ENCODE peak calls at places on chromosomes 5 and 9, in seven cellular contexts. H, D, V, L, Q, Y and E are unnamed samples.

GRCh38 chr5:112084149-112084548 is 327.2 kb upstream of the NREP start:
- DNase-seq in D (no peak), H (no peak), Q (no peak), V (no peak), L (no peak), Y (peak; percentile 94), E (no peak)

GRCh38 chr5:11251242-11251641 is 490.2 kb upstream of the DAP start:
- DNase-seq in V (no peak), Q (no peak), D (peak; percentile 98), H (peak; percentile 26), Y (peak; percentile 21), L (no peak), E (peak; percentile 17)

GRCh38 chr5:173472164-173472563 is 143.9 kb upstream of the STC2 start:
- DNase-seq in L (peak; percentile 86), H (peak; percentile 96), Y (peak; percentile 99), V (no peak), D (peak; percentile 99), Q (no peak), E (peak; percentile 94)

GRCh38 chr9:17760250-17760649 is 181.4 kb downstream of the SH3GL2 start:
- DNase-seq in V (no peak), D (no peak), Y (no peak), Q (no peak), H (no peak), L (no peak), E (no peak)

GRCh38 chr5:107979272-107979671 is 308.5 kb upstream of the EFNA5 start:
- DNase-seq in H (peak; percentile 24), D (no peak), Q (no peak), L (no peak), V (no peak), Y (peak; percentile 14), E (no peak)

GRCh38 chr9:133812077-133812868 is 74.1 kb upstream of the SARDH start:
- DNase-seq in Y (no peak), Q (no peak), L (no peak), H (no peak), D (no peak), V (no peak), E (no peak)

GRCh38 chr5:4205408-4205807 is 609.8 kb downstream of the IRX1 start:
- DNase-seq in H (peak; percentile 4), V (no peak), Q (no peak), Y (no peak), D (no peak), L (no peak), E (peak; percentile 4)

GRCh38 chr5:179381691-179382090 is 36.4 kb upstream of the ADAMTS2 start:
- DNase-seq in Y (no peak), H (no peak), Q (no peak), V (no peak), L (peak; percentile 34), D (no peak), E (no peak)

GRCh38 chr5:174617285-174617684 is 107.1 kb upstream of the MSX2 start:
- DNase-seq in L (no peak), Y (no peak), V (no peak), D (no peak), H (no peak), Q (no peak), E (no peak)

GRCh38 chr5:147763791-147764525 is 18.6 kb downstream of the JAKMIP2 start:
- DNase-seq in H (peak; percentile 29), V (no peak), L (peak; percentile 59), Y (peak; percentile 7), Q (no peak), D (peak; percentile 40), E (peak; percentile 41)

GRCh38 chr5:69007726-69008368 is 86.0 kb upstream of the SLC30A5 start:
- DNase-seq in Y (peak; percentile 30), L (peak; percentile 53), V (peak; percentile 44), Q (peak; percentile 63), D (peak; percentile 78), H (peak; percentile 53), E (peak; percentile 72)

GRCh38 chr5:10564838-10565784 is 1.2 kb downstream of the ANKRD33B start:
- DNase-seq in V (no peak), Y (no peak), Q (no peak), D (no peak), H (peak; percentile 47), L (no peak), E (peak; percentile 59)

GRCh38 chr5:156394642-156395393 is 67.9 kb downstream of the SGCD start:
- DNase-seq in H (no peak), Y (peak; percentile 33), Q (no peak), L (no peak), V (no peak), D (no peak), E (no peak)

GRCh38 chr5:36876965-36877666 is 547 bp downstream of the NIPBL start:
- DNase-seq in D (peak; percentile 48), Q (no peak), Y (peak; percentile 56), L (peak; percentile 65), V (peak; percentile 73), H (peak; percentile 85), E (peak; percentile 81)

GRCh38 chr5:141680751-141681201 is 1.3 kb downstream of the ARAP3 start:
- DNase-seq in Y (peak; percentile 41), L (peak; percentile 89), Q (peak; percentile 84), V (no peak), H (no peak), D (peak; percentile 52), E (peak; percentile 20)

GRCh38 chr5:66306105-66306843 is 162.2 kb downstream of the SREK1 start:
- DNase-seq in V (peak; percentile 46), Y (peak; percentile 63), Q (peak; percentile 43), D (peak; percentile 57), H (peak; percentile 85), L (peak; percentile 55), E (peak; percentile 85)

GRCh38 chr5:115838885-115839518 is 2.4 kb downstream of the ATG12 start:
- DNase-seq in Q (no peak), L (no peak), V (no peak), D (peak; percentile 68), Y (peak; percentile 53), H (peak; percentile 69), E (peak; percentile 86)

GRCh38 chr9:126248680-126249079 is 77.9 kb upstream of the MVB12B start:
- DNase-seq in H (peak; percentile 87), L (no peak), D (peak; percentile 81), V (no peak), Q (no peak), Y (peak; percentile 91), E (peak; percentile 46)

GRCh38 chr5:80967500-80968181 is 7.5 kb downstream of the RASGRF2 start:
- DNase-seq in V (peak; percentile 63), H (peak; percentile 62), Q (no peak), D (peak; percentile 85), Y (peak; percentile 93), L (peak; percentile 57), E (peak; percentile 67)

GRCh38 chr9:16459421-16460148 is 410.9 kb downstream of the BNC2 start:
- DNase-seq in H (no peak), D (no peak), V (no peak), Q (no peak), L (no peak), Y (peak; percentile 23), E (no peak)

GRCh38 chr9:21031091-21031817 is at the start of gene HACD4:
- DNase-seq in H (peak; percentile 72), V (peak; percentile 67), D (no peak), Q (no peak), Y (peak; percentile 12), L (peak; percentile 41), E (peak; percentile 67)

GRCh38 chr5:56350595-56351170 is 117.6 kb upstream of the ANKRD55 start:
- DNase-seq in H (peak; percentile 90), Y (peak; percentile 96), L (peak; percentile 94), V (peak; percentile 64), Q (peak; percentile 16), D (peak; percentile 89), E (peak; percentile 68)

DNA sequence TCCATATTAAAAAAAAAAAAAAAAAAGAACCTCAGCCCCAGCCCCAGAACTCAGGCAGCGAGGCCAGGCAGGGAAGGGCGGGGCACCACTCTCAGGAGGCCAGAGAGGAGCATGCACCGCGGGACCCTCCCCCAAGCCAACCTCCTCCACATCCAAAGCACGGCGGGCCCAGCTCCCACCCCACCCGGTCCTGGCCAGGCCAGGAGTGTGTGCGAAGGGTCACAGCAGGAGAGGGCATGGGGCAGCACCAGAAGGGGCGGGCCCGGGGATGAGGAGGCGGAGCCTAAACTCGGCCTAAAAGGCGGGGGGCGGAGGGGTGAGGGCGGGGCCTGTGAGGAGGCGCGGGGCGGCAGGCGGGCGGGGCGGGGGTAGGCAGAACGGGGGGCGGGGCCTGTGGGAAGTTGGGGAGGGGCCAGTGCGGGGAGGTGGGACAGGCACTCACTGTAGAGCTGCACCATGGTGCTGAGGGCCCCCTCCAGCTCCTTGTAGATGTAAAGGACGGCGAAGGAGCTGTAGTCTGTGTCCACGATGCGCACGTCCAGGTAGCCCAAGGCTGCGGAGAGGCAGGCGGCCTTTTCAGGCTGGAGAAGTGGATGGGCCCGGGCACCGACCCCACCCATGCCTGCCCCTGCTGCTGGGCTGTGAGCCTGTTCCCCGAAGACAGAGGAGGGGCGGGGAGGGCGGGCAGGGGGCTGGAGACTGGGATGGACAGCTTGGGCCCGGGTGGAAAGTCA is 1.2 kb downstream of the LCN15 start:
- DNase-seq in D (peak; percentile 18), Q (peak; percentile 95), V (peak; percentile 54), Y (no peak), L (peak; percentile 58), H (peak; percentile 40), E (peak; percentile 35)
- H3K4me1 ChIP-seq in D (peaks cover 3% of the 10 kb centered on the region), Q (peaks cover 46% of the 10 kb centered on the region), V (no peaks in the 10 kb centered on the region), Y (no peaks in the 10 kb centered on the region), L (no peaks in the 10 kb centered on the region), H (no peaks in the 10 kb centered on the region), E (no peaks in the 10 kb centered on the region)

DNA sequence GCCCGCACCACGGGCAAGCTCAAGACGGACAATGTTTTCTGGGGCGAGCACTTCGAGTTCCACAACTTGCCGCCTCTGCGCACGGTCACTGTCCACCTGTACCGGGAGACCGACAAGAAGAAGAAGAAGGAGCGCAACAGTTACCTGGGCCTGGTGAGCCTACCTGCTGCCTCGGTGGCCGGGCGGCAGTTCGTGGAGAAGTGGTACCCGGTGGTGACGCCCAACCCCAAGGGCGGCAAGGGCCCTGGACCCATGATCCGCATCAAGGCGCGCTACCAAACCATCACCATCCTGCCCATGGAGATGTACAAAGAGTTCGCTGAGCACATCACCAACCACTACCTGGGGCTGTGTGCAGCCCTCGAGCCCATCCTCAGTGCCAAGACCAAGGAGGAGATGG is 108.6 kb downstream of the DAB2IP start:
- DNase-seq in D (no peak), H (no peak), Q (no peak), V (no peak), L (no peak), Y (no peak), E (no peak)
- H3K36me3 ChIP-seq in D (no peaks in the 10 kb centered on the region), H (no peaks in the 10 kb centered on the region), Q (peaks cover 83% of the 10 kb centered on the region), V (no peaks in the 10 kb centered on the region), L (no peaks in the 10 kb centered on the region), Y (peaks cover 53% of the 10 kb centered on the region), E (peaks cover 24% of the 10 kb centered on the region)

GRCh38 chr9:127769101-127769500 is 9.4 kb downstream of the SH2D3C start:
- DNase-seq in Y (no peak), Q (no peak), D (no peak), V (no peak), H (no peak), L (no peak), E (no peak)
- H3K4me1 ChIP-seq in Y (peaks cover 2% of the 10 kb centered on the region), Q (peaks cover 34% of the 10 kb centered on the region), D (peaks cover 4% of the 10 kb centered on the region), V (peaks cover 7% of the 10 kb centered on the region), H (peaks cover 4% of the 10 kb centered on the region), L (peaks cover 7% of the 10 kb centered on the region), E (peaks cover 6% of the 10 kb centered on the region)

DNA sequence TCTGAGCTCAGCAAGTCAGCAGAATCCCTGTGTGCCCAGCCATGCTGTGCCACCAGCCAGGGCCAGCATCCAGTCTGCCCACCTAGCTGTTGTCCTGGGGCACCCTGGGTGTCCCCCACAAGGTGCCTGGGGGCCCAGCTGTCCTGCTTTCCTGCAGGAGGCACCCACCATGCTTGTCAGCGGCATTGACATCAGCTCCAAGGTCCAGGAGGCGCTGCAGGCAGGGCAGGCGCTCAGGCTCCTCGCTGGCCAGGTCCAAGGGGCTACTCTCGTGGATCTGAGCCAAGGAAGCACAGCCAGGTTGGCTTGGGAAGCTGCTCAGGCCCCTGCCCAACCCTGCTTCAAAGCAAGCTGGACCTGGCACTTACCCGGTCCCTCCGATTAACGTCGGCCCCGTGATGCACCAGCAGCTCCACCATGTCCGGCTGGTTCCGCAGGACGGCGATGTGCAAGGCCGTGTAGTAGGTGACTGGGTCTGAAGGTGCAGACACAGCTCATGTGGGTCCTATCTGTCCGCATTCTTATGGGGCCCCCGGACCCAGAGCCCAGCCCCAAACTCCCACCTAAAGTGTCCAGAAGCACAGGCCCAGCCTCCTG is 2.8 kb downstream of the ASB6 start:
- DNase-seq in H (no peak), D (no peak), L (no peak), Y (no peak), Q (no peak), V (peak; percentile 31), E (no peak)
- H3K36me3 ChIP-seq in H (peaks cover 27% of the 10 kb centered on the region), D (no peaks in the 10 kb centered on the region), L (peaks cover 68% of the 10 kb centered on the region), Y (peaks cover 46% of the 10 kb centered on the region), Q (peaks cover 59% of the 10 kb centered on the region), V (no peaks in the 10 kb centered on the region), E (peaks cover 48% of the 10 kb centered on the region)